ENCODE peak calls at places on chromosomes 2 and 18, in seven cellular contexts. Y, P, H, R, X, C and B are unnamed samples.

GRCh38 chr2:197946562-197946961 is 142.2 kb downstream of the PLCL1 start:
- DNase-seq in Y (no peak), P (no peak), H (no peak), R (no peak), X (no peak), C (no peak), B (no peak)

GRCh38 chr18:21063011-21063410 is 48.6 kb downstream of the ROCK1 start:
- DNase-seq in Y (no peak), P (no peak), H (no peak), R (no peak), X (no peak), C (no peak), B (no peak)

GRCh38 chr2:120547662-120548061 is 188.0 kb upstream of the GLI2 start:
- DNase-seq in Y (no peak), P (peak; percentile 82), H (no peak), R (no peak), X (no peak), C (no peak), B (no peak)

GRCh38 chr18:7158201-7158600 is 40.6 kb upstream of the LAMA1 start:
- DNase-seq in Y (no peak), P (no peak), H (no peak), R (no peak), X (no peak), C (peak; percentile 79), B (no peak)

GRCh38 chr2:120680136-120680761 is 55.4 kb upstream of the GLI2 start:
- DNase-seq in Y (peak; percentile 79), P (peak; percentile 89), H (peak; percentile 76), R (peak; percentile 72), X (peak; percentile 76), C (peak; percentile 88), B (peak; percentile 62)

GRCh38 chr18:48073231-48073930 is 142.9 kb upstream of the SMAD2 start:
- DNase-seq in Y (no peak), P (no peak), H (no peak), R (no peak), X (no peak), C (no peak), B (no peak)

GRCh38 chr2:55862269-55862668 is 61.3 kb downstream of the EFEMP1 start:
- DNase-seq in Y (no peak), P (no peak), H (no peak), R (no peak), X (peak; percentile 78), C (peak; percentile 99), B (no peak)

GRCh38 chr2:15674637-15675455 is 83.2 kb downstream of the DDX1 start:
- DNase-seq in Y (no peak), P (no peak), H (no peak), R (no peak), X (no peak), C (no peak), B (no peak)

GRCh38 chr2:159091981-159092380 is 123.5 kb downstream of the TANC1 start:
- DNase-seq in Y (peak; percentile 45), P (no peak), H (no peak), R (no peak), X (peak; percentile 55), C (no peak), B (no peak)

GRCh38 chr2:42569116-42569711 is 782 bp downstream of the MTA3 start:
- DNase-seq in Y (peak; percentile 24), P (peak; percentile 40), H (no peak), R (no peak), X (peak; percentile 69), C (peak; percentile 12), B (peak; percentile 48)

GRCh38 chr2:18244840-18245239 is 315.6 kb downstream of the RDH14 start:
- DNase-seq in Y (no peak), P (no peak), H (no peak), R (no peak), X (no peak), C (no peak), B (no peak)

GRCh38 chr18:59547691-59548182 is 149.5 kb downstream of the CCBE1 start:
- DNase-seq in Y (no peak), P (no peak), H (no peak), R (no peak), X (no peak), C (peak; percentile 93), B (no peak)

GRCh38 chr2:238459081-238459629 is 32.4 kb downstream of the ASB1 start:
- DNase-seq in Y (no peak), P (peak; percentile 80), H (no peak), R (no peak), X (no peak), C (peak; percentile 46), B (no peak)

GRCh38 chr2:54471221-54471711 is 15.1 kb downstream of the SPTBN1 start:
- DNase-seq in Y (no peak), P (peak; percentile 59), H (no peak), R (no peak), X (peak; percentile 65), C (peak; percentile 81), B (no peak)

GRCh38 chr2:213411582-213412289 is 127.5 kb downstream of the SPAG16 start:
- DNase-seq in Y (peak; percentile 39), P (no peak), H (no peak), R (no peak), X (no peak), C (no peak), B (no peak)

DNA sequence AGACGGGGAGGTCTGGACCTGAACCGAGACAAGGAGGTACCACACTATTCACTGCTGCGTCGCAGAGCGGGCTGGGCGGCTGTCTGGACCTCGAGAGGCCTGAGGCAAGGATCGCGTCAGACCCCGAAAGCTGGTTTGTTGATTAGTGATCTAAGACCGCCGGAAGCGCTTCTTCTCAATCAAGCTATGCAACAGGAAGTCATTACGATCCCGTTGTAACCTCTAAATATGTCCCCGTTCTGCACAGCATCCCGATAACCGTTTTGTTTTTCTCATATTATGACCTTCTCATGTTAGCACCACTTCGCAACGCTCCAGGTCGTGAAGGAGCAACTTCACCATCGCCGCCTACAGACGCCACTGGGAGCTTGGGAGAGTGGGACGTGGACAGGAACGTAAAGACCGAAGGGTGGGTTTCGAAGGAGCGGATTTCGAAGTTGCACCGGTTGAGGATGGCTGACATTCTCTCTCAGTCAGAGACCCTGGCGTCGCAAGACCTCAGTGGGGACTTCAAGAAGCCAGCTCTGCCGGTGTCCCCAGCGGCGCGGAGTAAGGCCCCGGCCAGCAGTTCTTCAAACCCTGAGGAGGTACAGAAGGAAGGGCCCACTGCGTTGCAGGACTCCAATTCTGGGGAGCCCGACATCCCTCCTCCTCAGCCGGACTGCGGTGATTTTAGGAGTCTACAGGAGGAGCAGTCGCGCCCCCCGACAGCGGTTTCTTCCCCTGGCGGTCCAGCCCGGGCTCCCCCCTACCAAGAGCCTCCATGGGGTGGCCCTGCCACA is at the start of the genes SLC4A1AP and SUPT7L:
- DNase-seq in Y (peak; percentile 73), P (peak; percentile 83), H (peak; percentile 78), R (peak; percentile 59), X (peak; percentile 92), C (peak; percentile 89), B (peak; percentile 54)
- TF ChIP-seq POLR2A in Y (peak; percentile 29), P (no peak), H (peak; percentile 45), R (peak; percentile 91), X (peak; percentile 67), C (peak; percentile 58), B (peak; percentile 90)

GRCh38 chr2:11870064-11870463 is 123.6 kb downstream of the LPIN1 start:
- DNase-seq in Y (no peak), P (no peak), H (no peak), R (no peak), X (no peak), C (no peak), B (no peak)

GRCh38 chr2:11866358-11867335 is 120.2 kb downstream of the LPIN1 start:
- DNase-seq in Y (no peak), P (no peak), H (no peak), R (no peak), X (no peak), C (no peak), B (no peak)

GRCh38 chr2:11865820-11866219 is 119.4 kb downstream of the LPIN1 start:
- DNase-seq in Y (no peak), P (no peak), H (no peak), R (no peak), X (no peak), C (no peak), B (no peak)

GRCh38 chr2:11869423-11869991 is 123.1 kb downstream of the LPIN1 start:
- DNase-seq in Y (no peak), P (no peak), H (no peak), R (no peak), X (no peak), C (no peak), B (no peak)

GRCh38 chr2:11867926-11868325 is 121.5 kb downstream of the LPIN1 start:
- DNase-seq in Y (no peak), P (no peak), H (no peak), R (no peak), X (no peak), C (no peak), B (no peak)
- TF ChIP-seq POLR2A in Y (no peak), P (no peak), H (no peak), R (no peak), X (no peak), C (no peak), B (no peak)

DNA sequence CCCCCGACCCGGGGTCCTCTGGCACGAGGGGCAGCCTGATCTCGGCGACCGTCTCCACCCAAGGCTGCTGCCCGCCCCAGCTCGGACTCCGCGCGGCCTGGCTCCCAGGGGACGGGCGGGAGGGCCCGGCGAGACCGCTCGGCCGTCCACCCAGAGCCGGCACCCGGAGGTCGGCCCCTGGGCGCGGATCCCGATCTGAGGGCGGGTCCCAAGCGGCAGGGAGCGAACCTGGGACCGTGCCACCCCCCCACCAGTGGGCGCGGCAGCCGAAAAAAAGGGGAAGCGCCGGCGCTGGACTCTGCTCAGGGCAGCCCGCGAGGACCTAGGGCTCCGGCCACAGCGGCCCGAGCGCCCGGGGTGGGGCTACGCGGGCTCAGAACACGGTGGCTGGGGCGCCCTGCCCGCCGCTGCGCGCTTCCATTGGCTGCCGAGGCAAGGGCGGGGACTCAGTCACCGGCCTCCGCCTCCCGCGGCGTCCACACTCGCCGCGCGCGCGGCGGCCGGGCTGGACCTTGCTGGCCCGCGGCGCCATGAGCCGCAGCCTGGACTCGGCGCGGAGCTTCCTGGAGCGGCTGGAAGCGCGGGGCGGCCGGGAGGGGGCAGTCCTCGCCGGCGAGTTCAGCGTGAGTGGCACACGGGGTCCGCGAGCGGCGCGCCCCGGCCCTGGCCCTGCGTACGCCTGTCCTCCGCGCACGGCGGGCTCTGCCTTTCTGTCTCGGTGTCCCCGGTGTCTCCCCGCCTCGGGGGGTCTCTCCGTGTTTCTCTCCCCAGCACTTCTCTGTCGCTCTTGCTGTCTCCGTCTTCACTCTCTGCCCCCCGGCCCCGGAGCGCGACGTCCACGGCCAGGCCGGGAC is at the start of gene PTPN18:
- DNase-seq in Y (peak; percentile 92), P (peak; percentile 95), H (peak; percentile 95), R (peak; percentile 70), X (peak; percentile 89), C (peak; percentile 85), B (peak; percentile 86)
- TF ChIP-seq POLR2A in Y (peak; percentile 67), P (no peak), H (peak; percentile 73), R (no peak), X (peak; percentile 75), C (peak; percentile 72), B (peak; percentile 48)

GRCh38 chr2:219403861-219404260 is 14.3 kb upstream of the DES start:
- DNase-seq in Y (no peak), P (no peak), H (no peak), R (no peak), X (no peak), C (no peak), B (no peak)

GRCh38 chr2:219405958-219406860 is 12.0 kb upstream of the DES start:
- DNase-seq in Y (no peak), P (peak; percentile 28), H (no peak), R (no peak), X (no peak), C (no peak), B (no peak)

GRCh38 chr2:219405451-219405850 is 12.7 kb upstream of the DES start:
- DNase-seq in Y (no peak), P (peak; percentile 86), H (no peak), R (no peak), X (no peak), C (no peak), B (no peak)

GRCh38 chr2:219404291-219404910 is 13.8 kb upstream of the DES start:
- DNase-seq in Y (no peak), P (peak; percentile 74), H (no peak), R (no peak), X (no peak), C (no peak), B (no peak)

GRCh38 chr2:219404954-219405353 is 13.2 kb upstream of the DES start:
- DNase-seq in Y (no peak), P (peak; percentile 84), H (no peak), R (no peak), X (no peak), C (no peak), B (no peak)
- TF ChIP-seq POLR2A in Y (no peak), P (no peak), H (no peak), R (no peak), X (no peak), C (no peak), B (no peak)